ENCODE peak calls at places on chromosomes 1 and 21, in eight cellular contexts. V is IMR-90, L is sigmoid colon, S is endothelial cell of umbilical vein, Y is testis, T is breast epithelium, G is esophagus muscularis mucosa, F is prostate gland. M is an unnamed sample. For H3K27me3, the result is how much of the 10 kb centered on the place peaks cover.

GRCh38 chr21:44275041-44275440 is 10.6 kb upstream of the AIRE start:
- DNase-seq in Y (no peak), L (no peak), V (no peak), G (no peak), F (no peak), S (no peak), T (no peak), M (no peak)

GRCh38 chr1:158019177-158019868 is 25.9 kb downstream of the KIRREL1 start:
- DNase-seq in S (peak), Y (peak), F (peak), V (peak), T (peak), L (peak), G (no peak), M (peak)

GRCh38 chr1:112686835-112687234 is 12.4 kb downstream of the MOV10 start:
- DNase-seq in S (no peak), T (no peak), F (no peak), V (no peak), L (no peak), G (no peak), Y (no peak), M (no peak)

GRCh38 chr1:101170506-101171050 is 66.2 kb upstream of the S1PR1 start:
- DNase-seq in T (no peak), F (no peak), Y (no peak), S (peak), L (no peak), V (no peak), G (no peak), M (no peak)

GRCh38 chr1:2045468-2046224 is 4.6 kb upstream of the PRKCZ start:
- DNase-seq in G (no peak), T (no peak), F (no peak), Y (no peak), S (peak), L (no peak), V (peak), M (no peak)

GRCh38 chr1:168623003-168623828 is 46.8 kb downstream of the XCL1 start:
- DNase-seq in T (no peak), V (peak), F (no peak), G (no peak), S (no peak), L (no peak), Y (peak), M (no peak)

GRCh38 chr1:223741861-223742260 is 29.5 kb downstream of the CAPN2 start:
- DNase-seq in Y (no peak), L (no peak), F (no peak), G (no peak), T (no peak), S (peak), V (peak), M (no peak)

GRCh38 chr1:204258213-204259115 is 44.7 kb upstream of the GOLT1A start:
- DNase-seq in Y (peak), V (peak), T (no peak), G (no peak), S (peak), L (no peak), F (peak), M (peak)

GRCh38 chr1:64574301-64574700 is 104.4 kb downstream of the CACHD1 start:
- DNase-seq in S (no peak), Y (no peak), V (peak), G (no peak), L (no peak), F (no peak), T (no peak), M (no peak)

GRCh38 chr1:109482796-109483638 is 688 bp upstream of the ATXN7L2 start:
- DNase-seq in T (no peak), V (peak), S (peak), G (no peak), Y (no peak), L (peak), F (no peak), M (peak)

GRCh38 chr1:73593379-73593778 is 604.6 kb downstream of the LRRIQ3 start:
- DNase-seq in G (no peak), V (no peak), T (peak), Y (no peak), S (peak), L (no peak), F (peak), M (no peak)

GRCh38 chr1:4657244-4657789 is 2.9 kb downstream of the AJAP1 start:
- DNase-seq in V (no peak), L (no peak), T (no peak), S (no peak), F (no peak), G (no peak), Y (no peak), M (no peak)

GRCh38 chr1:29364101-29364678 is 127.9 kb downstream of the PTPRU start:
- DNase-seq in S (no peak), Y (no peak), G (no peak), T (no peak), F (no peak), L (no peak), V (no peak), M (no peak)

GRCh38 chr1:16938351-16939321 is 16.9 kb downstream of the CROCC start:
- DNase-seq in V (no peak), F (no peak), L (no peak), T (no peak), Y (no peak), S (no peak), G (no peak), M (no peak)

GRCh38 chr1:201530741-201531521 is 8.0 kb upstream of the NAV1 start:
- DNase-seq in G (peak), T (peak), S (peak), Y (peak), V (peak), F (peak), L (peak), M (peak)

GRCh38 chr1:177164380-177165068 is at the start of gene ASTN1:
- DNase-seq in G (no peak), Y (peak), L (no peak), F (no peak), S (no peak), T (no peak), V (no peak), M (no peak)

GRCh38 chr1:186178426-186179043 is 196.5 kb downstream of the TPR start:
- DNase-seq in F (no peak), Y (no peak), T (no peak), G (no peak), V (no peak), L (no peak), S (no peak), M (no peak)

GRCh38 chr1:114428083-114428754 is 82.8 kb downstream of the TRIM33 start:
- DNase-seq in Y (no peak), G (no peak), T (no peak), S (peak), L (no peak), F (no peak), V (peak), M (no peak)

GRCh38 chr1:62247391-62248168 is 52.9 kb downstream of the L1TD1 start:
- DNase-seq in Y (no peak), T (no peak), G (no peak), L (no peak), V (no peak), S (no peak), F (no peak), M (no peak)

GRCh38 chr1:150234309-150234646 is 1.6 kb downstream of the ANP32E start:
- DNase-seq in G (no peak), T (no peak), Y (no peak), L (no peak), F (no peak), S (peak), V (no peak), M (no peak)

GRCh38 chr1:150235436-150235851 is 468 bp downstream of the ANP32E start:
- DNase-seq in Y (no peak), G (peak), V (no peak), F (no peak), S (peak), L (no peak), T (no peak), M (no peak)

GRCh38 chr1:150233359-150234308 is 2.3 kb downstream of the ANP32E start:
- DNase-seq in F (peak), S (peak), G (peak), L (no peak), Y (no peak), V (peak), T (peak), M (peak)

GRCh38 chr1:150235852-150236613 is at the start of gene ANP32E:
- DNase-seq in S (peak), L (peak), T (peak), G (peak), Y (peak), F (peak), V (peak), M (peak)

GRCh38 chr1:150234647-150235435 is 1.1 kb downstream of the ANP32E start:
- DNase-seq in V (peak), T (peak), Y (peak), L (peak), S (no peak), G (peak), F (peak), M (peak)
- TF ChIP-seq POLR2A in V (peak), T (peak), Y (no peak), L (peak), S (no peak), G (no peak), F (peak), M (peak)

GRCh38 chr1:41021526-41022308 is at the start of gene SLFNL1:
- DNase-seq in V (peak), F (no peak), Y (peak), S (no peak), T (no peak), G (no peak), L (no peak), M (no peak)
- TF ChIP-seq CTCF in V (peak), F (no peak), Y (no peak), S (no peak), T (no peak), G (no peak), L (no peak), M (no peak)

GRCh38 chr1:18722270-18722669 is 91.6 kb downstream of the PAX7 start:
- DNase-seq in T (no peak), S (no peak), Y (no peak), G (no peak), F (no peak), L (no peak), V (no peak), M (no peak)
- H3K27me3 ChIP-seq in T (under half), S (under half), Y (under half), G (under half), F (under half), L (half or more), V (under half), M (under half)

GRCh38 chr1:15756143-15757015 is 2.2 kb upstream of the FBLIM1 start:
- DNase-seq in F (peak), T (peak), L (no peak), V (no peak), S (peak), Y (peak), G (no peak), M (no peak)
- TF ChIP-seq POLR2A in F (peak), T (no peak), L (peak), V (no peak), S (no peak), Y (no peak), G (no peak), M (no peak)

DNA sequence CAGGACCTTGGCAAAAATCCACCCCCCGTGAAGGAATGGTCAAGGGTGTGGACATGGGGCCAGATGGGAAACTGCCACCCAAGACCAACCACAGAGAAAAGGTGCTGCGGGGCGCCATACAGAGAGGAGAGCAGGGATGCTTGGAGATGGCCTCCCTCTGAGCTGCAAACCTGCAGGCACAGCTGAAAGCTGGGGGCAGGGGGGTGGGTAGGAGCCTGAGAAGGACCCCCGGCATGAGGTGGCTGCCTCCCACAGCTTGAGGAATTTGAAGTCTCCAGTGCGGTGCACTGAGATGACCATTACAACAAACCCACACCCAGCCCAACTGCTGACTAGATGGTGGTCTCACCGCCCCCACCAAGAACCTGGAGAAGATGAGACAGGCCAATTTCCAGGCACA is 84.8 kb downstream of the WDR4 start:
- DNase-seq in Y (no peak), G (no peak), T (no peak), L (no peak), F (no peak), S (no peak), V (no peak), M (no peak)
- TF ChIP-seq CTCF in Y (no peak), G (no peak), T (no peak), L (no peak), F (no peak), S (no peak), V (no peak), M (no peak)

DNA sequence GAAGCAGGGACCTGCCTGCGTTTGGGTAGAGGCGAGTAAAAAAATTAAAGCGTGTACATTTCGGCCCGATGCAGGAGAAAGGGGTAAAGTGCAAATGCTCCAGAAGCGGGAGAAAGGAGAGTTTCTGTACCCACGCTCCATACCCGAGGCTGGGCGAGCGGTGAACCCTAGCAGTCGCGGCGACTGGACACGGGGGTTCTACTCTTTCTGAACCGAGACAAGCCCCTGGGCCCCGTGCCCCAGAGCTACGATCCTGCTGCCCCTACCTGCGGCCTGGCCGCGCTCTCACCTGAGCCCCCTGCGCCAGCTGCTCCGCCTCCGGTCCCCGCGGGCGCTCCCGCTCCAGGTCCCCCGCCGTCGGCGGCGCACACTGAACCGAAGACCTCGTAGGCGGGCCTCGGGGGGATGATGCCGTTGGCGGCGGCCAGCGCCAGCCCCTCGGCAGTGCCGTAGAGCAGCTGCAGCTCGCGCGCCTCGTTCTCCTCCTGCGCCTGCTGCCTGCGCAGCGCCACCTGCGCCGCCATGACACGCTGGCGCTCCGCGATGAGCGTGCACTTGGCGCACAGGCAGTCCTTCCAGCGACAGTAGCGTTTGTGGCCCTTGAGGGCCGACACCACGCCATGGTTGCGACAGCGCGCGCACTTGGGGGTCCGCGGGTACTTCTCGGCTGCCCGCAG is 2.4 kb downstream of the DMRTA2 start:
- DNase-seq in G (no peak), Y (no peak), S (no peak), T (no peak), L (no peak), V (no peak), F (no peak), M (no peak)
- H3K27me3 ChIP-seq in G (half or more), Y (under half), S (half or more), T (under half), L (half or more), V (half or more), F (half or more), M (under half)

GRCh38 chr1:94072840-94073516 is 48.0 kb downstream of the ABCA4 start:
- DNase-seq in Y (no peak), S (peak), F (no peak), T (no peak), V (no peak), G (no peak), L (no peak), M (no peak)
- TF ChIP-seq POLR2A in Y (no peak), S (no peak), F (no peak), T (no peak), V (no peak), G (no peak), L (no peak), M (no peak)